ENCODE peak calls at places on chromosomes 2 and 18, in seven cellular contexts. G, B, Q, I, E, L and S are unnamed samples.

GRCh38 chr2:96321230-96322103 is 3.6 kb upstream of the ITPRIPL1 start:
- DNase-seq in G (peak; percentile 52), B (no peak), Q (peak; percentile 64), I (peak; percentile 44), E (no peak), L (peak; percentile 42), S (no peak)

GRCh38 chr2:207483477-207483876 is 46.3 kb upstream of the CREB1 start:
- DNase-seq in G (no peak), B (no peak), Q (no peak), I (no peak), E (no peak), L (no peak), S (no peak)

GRCh38 chr2:209062210-209062609 is 361.6 kb upstream of the MAP2 start:
- DNase-seq in G (no peak), B (no peak), Q (no peak), I (no peak), E (no peak), L (no peak), S (no peak)

GRCh38 chr2:240986787-240987411 is 11.5 kb upstream of the SNED1 start:
- DNase-seq in G (peak; percentile 53), B (no peak), Q (peak; percentile 86), I (peak; percentile 53), E (peak; percentile 64), L (no peak), S (no peak)

GRCh38 chr2:88082781-88083180 is 15.2 kb downstream of the SMYD1 start:
- DNase-seq in G (no peak), B (no peak), Q (no peak), I (no peak), E (no peak), L (no peak), S (no peak)

GRCh38 chr2:151632993-151633592 is 101.2 kb downstream of the NEB start:
- DNase-seq in G (peak; percentile 61), B (peak; percentile 3), Q (no peak), I (no peak), E (no peak), L (no peak), S (no peak)

GRCh38 chr18:79422022-79422782 is 26.5 kb downstream of the NFATC1 start:
- DNase-seq in G (no peak), B (no peak), Q (no peak), I (no peak), E (peak; percentile 66), L (no peak), S (no peak)

GRCh38 chr2:71534201-71534600 is 80.8 kb downstream of the DYSF start:
- DNase-seq in G (no peak), B (no peak), Q (no peak), I (no peak), E (no peak), L (no peak), S (no peak)

GRCh38 chr2:239351687-239352086 is 49.1 kb downstream of the HDAC4 start:
- DNase-seq in G (no peak), B (no peak), Q (no peak), I (no peak), E (no peak), L (no peak), S (no peak)

GRCh38 chr2:230589025-230589424 is 123.6 kb upstream of the CAB39 start:
- DNase-seq in G (no peak), B (no peak), Q (no peak), I (no peak), E (no peak), L (no peak), S (no peak)

GRCh38 chr2:112138143-112139032 is at the start of gene FBLN7:
- DNase-seq in G (no peak), B (no peak), Q (peak; percentile 85), I (no peak), E (no peak), L (no peak), S (peak; percentile 50)

GRCh38 chr2:205687018-205687956 is 5.0 kb downstream of the NRP2 start:
- DNase-seq in G (no peak), B (no peak), Q (no peak), I (no peak), E (no peak), L (no peak), S (no peak)

GRCh38 chr2:205684871-205685313 is 2.6 kb downstream of the NRP2 start:
- DNase-seq in G (peak; percentile 72), B (no peak), Q (peak; percentile 58), I (peak; percentile 75), E (no peak), L (no peak), S (no peak)

GRCh38 chr2:205683991-205684390 is 1.7 kb downstream of the NRP2 start:
- DNase-seq in G (no peak), B (no peak), Q (no peak), I (no peak), E (no peak), L (no peak), S (no peak)

GRCh38 chr2:205686231-205687017 is 4.1 kb downstream of the NRP2 start:
- DNase-seq in G (peak; percentile 51), B (no peak), Q (no peak), I (no peak), E (no peak), L (no peak), S (no peak)

DNA sequence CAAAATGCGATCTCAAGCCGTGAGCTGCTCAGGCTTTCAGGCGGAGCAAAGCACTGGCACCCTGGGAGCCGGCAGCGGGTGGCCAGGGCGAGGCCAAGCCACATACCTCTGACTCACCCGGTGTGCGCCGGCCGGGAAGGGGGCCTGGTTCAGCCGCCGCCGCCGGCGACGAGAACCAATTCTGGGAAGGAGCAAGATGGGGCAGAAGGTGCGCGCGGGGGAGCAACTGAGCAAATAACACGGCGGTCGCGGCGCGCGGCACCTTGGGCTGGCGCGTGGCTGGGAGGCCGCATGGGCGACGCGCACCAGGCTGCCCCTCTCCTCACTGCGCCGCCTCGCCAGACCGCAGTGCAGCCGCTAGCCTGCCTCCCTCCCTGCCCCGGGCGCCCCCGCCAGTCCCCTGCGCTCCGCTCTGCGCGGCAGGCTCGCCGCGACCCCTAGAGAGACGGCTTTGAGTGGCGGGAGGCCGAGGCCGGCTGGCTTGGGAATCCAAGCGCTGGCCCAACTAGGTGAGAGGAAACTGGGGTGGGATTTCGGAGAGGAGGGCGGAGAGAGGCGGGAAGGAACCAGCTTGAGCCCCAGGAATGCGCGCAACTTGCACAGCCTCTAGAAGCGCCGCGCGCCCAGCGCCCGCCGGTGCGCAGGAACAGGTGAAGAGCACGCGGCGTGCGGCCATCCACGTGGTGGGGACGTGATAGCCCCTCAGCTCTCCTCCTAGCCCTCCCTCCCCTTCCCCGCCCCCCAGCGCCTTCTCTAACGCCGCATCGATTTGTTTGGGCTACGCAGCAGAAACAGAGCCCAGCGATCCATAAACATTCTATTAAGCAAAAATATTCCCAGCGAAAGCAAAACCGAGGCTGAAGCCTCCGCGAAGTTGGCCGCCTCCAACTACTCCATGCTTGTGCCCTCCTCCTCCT is 3.3 kb downstream of the NRP2 start:
- DNase-seq in G (peak; percentile 40), B (no peak), Q (no peak), I (peak; percentile 78), E (no peak), L (peak; percentile 56), S (no peak)
- H3K4me3 ChIP-seq in G (peak overlapping the region; percentile 96), B (peak overlapping the region; percentile 16), Q (peak overlapping the region; percentile 56), I (peak overlapping the region; percentile 74), E (peak overlapping the region; percentile 54), L (peak overlapping the region; percentile 74), S (peak overlapping the region; percentile 55)

GRCh38 chr2:189982087-189982486 is 80.4 kb downstream of the MSTN start:
- DNase-seq in G (no peak), B (no peak), Q (no peak), I (no peak), E (no peak), L (no peak), S (no peak)

GRCh38 chr2:189982777-189983394 is 79.6 kb downstream of the MSTN start:
- DNase-seq in G (peak; percentile 10), B (no peak), Q (no peak), I (no peak), E (no peak), L (no peak), S (no peak)
- H3K9me3 ChIP-seq in G (no peaks in the 10 kb centered on the region), B (peaks cover 18% of the 10 kb centered on the region), Q (no peaks in the 10 kb centered on the region), I (peaks cover 3% of the 10 kb centered on the region), E (peaks cover 13% of the 10 kb centered on the region), L (peaks cover 11% of the 10 kb centered on the region), S (peaks cover 44% of the 10 kb centered on the region)

GRCh38 chr2:95024960-95025405 is 525 bp upstream of the MAL start:
- DNase-seq in G (no peak), B (no peak), Q (no peak), I (no peak), E (no peak), L (no peak), S (no peak)

GRCh38 chr2:95025406-95026319 is at the start of gene MAL:
- DNase-seq in G (no peak), B (no peak), Q (no peak), I (no peak), E (no peak), L (no peak), S (no peak)

GRCh38 chr2:95029898-95030341 is 4.4 kb downstream of the MAL start:
- DNase-seq in G (no peak), B (no peak), Q (no peak), I (no peak), E (no peak), L (no peak), S (no peak)

GRCh38 chr2:95026471-95027368 is 1.2 kb downstream of the MAL start:
- DNase-seq in G (no peak), B (no peak), Q (peak; percentile 34), I (no peak), E (no peak), L (no peak), S (no peak)

GRCh38 chr2:95027369-95027720 is 1.8 kb downstream of the MAL start:
- DNase-seq in G (no peak), B (no peak), Q (no peak), I (no peak), E (no peak), L (no peak), S (no peak)
- H3K27ac ChIP-seq in G (no peak overlapping the region), B (no peak overlapping the region), Q (no peak overlapping the region), I (no peak overlapping the region), E (peak overlapping the region; percentile 85), L (no peak overlapping the region), S (no peak overlapping the region)

GRCh38 chr2:136129601-136130000 is 11.7 kb upstream of the CXCR4 start:
- DNase-seq in G (no peak), B (no peak), Q (no peak), I (no peak), E (no peak), L (no peak), S (no peak)

GRCh38 chr2:136130045-136130444 is 12.1 kb upstream of the CXCR4 start:
- DNase-seq in G (no peak), B (no peak), Q (no peak), I (no peak), E (no peak), L (no peak), S (no peak)

GRCh38 chr2:136128905-136129304 is 11.0 kb upstream of the CXCR4 start:
- DNase-seq in G (no peak), B (no peak), Q (no peak), I (no peak), E (no peak), L (no peak), S (no peak)

GRCh38 chr2:136131484-136131960 is 13.6 kb upstream of the CXCR4 start:
- DNase-seq in G (no peak), B (no peak), Q (no peak), I (no peak), E (no peak), L (no peak), S (no peak)

DNA sequence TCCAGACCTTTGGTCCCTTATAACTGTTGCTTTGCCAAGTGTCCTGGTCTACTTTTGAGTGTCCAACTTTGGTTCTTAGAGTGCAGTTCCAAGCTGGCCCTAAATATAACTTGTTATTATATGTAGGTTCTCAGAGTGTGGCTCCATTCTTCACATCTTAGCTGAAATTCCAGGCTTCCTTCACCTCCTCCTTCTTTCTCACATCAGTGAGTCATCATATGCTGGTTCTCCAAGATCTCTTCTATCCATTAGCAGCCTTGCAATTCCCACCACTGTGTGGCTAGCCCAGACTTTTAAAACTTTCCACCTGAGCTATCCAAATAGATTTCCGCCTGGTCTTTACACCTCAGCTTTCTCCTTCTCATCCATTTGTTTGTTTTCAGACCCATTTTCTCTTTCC is 12.6 kb upstream of the CXCR4 start:
- DNase-seq in G (no peak), B (no peak), Q (no peak), I (no peak), E (no peak), L (no peak), S (no peak)
- H3K4me3 ChIP-seq in G (no peak overlapping the region), B (no peak overlapping the region), Q (no peak overlapping the region), I (no peak overlapping the region), E (no peak overlapping the region), L (no peak overlapping the region), S (no peak overlapping the region)